ENCODE peak calls at places on chromosomes 7 and 10, in five cellular contexts. L is foreskin fibroblast, J is ascending aorta, Z is cardiac fibroblast, F is fibroblast of lung. X is an unnamed sample.

GRCh38 chr7:45511721-45512422 is 62.3 kb upstream of the ADCY1 start:
- DNase-seq in J (no peak), L (no peak), F (no peak), Z (no peak), X (no peak)

GRCh38 chr7:155810607-155811559 is 1.4 kb downstream of the SHH start:
- DNase-seq in F (no peak), J (no peak), Z (no peak), L (no peak), X (no peak)

GRCh38 chr7:29929018-29929807 is 60.4 kb downstream of the SCRN1 start:
- DNase-seq in L (no peak), J (no peak), Z (no peak), F (no peak), X (no peak)

GRCh38 chr7:137986252-137987010 is 15.5 kb downstream of the CREB3L2 start:
- DNase-seq in J (no peak), Z (peak; percentile 67), L (peak; percentile 92), F (peak; percentile 89), X (peak; percentile 96)

GRCh38 chr7:17408245-17408903 is 109.9 kb downstream of the AHR start:
- DNase-seq in F (peak; percentile 94), L (peak; percentile 97), Z (peak; percentile 97), J (peak; percentile 70), X (peak; percentile 98)

GRCh38 chr7:80635533-80635932 is 2.9 kb upstream of the CD36 start:
- DNase-seq in Z (peak; percentile 21), L (peak; percentile 79), J (no peak), F (peak; percentile 58), X (peak; percentile 49)

GRCh38 chr7:120858299-120858636 is 324 bp upstream of the TSPAN12 start:
- DNase-seq in L (no peak), F (no peak), Z (no peak), J (no peak), X (peak; percentile 7)

GRCh38 chr7:151061241-151062110 is 2.1 kb downstream of the SLC4A2 start:
- DNase-seq in J (no peak), L (no peak), Z (no peak), F (no peak), X (no peak)

GRCh38 chr7:155696747-155697146 is 52.3 kb downstream of the RBM33 start:
- DNase-seq in Z (no peak), F (no peak), J (no peak), L (no peak), X (no peak)

GRCh38 chr10:127464561-127464960 is 84.5 kb upstream of the NPS start:
- DNase-seq in F (no peak), Z (no peak), L (no peak), J (no peak), X (no peak)
- H3K4me3 ChIP-seq in F (no peak overlapping the region), Z (no peak overlapping the region), L (no peak overlapping the region), J (no peak overlapping the region), X (no peak overlapping the region)

GRCh38 chr10:32388258-32389027 is 41.5 kb upstream of the EPC1 start:
- DNase-seq in F (no peak), J (no peak), L (no peak), Z (no peak), X (no peak)
- TF ChIP-seq CTCF in F (no peak), J (no peak), L (no peak), Z (no peak), X (no peak)

DNA sequence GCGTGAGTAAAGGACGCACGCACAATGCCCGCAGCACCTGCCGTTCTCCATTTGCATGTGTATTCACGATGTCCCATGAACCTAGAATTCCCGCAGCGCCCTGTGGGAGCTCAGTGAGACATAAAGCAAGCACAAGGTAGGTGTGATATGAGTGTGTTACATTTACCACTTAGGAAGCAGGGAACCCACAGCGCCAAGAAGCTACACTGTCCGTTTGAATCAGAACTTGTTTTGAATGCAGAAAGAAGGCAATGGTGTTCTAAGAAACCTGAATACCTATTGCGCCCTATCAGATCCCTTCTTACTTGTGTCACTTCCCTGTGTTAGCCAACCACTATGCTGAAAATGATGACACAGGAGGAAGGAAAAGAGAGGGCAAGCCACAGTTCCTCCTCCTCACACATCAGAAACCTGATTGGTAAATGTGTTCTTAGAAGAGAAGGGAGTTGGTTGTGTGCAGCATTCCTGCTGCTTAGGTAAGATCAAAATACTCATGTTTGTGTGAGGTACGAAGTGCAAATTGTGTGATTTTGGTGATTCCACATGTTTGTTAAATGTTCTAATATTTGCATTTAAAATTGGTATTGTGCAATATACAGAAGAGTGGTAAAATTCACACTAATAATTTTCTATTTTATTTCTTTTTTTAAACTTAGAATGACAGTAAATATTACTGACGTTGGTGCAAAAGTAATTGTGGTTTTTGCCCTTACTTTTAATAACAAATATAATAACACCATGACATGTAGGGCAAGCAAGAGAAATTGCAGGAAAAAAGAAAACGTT is 185.4 kb downstream of the SEC23IP start:
- DNase-seq in Z (no peak), L (no peak), F (no peak), J (no peak), X (no peak)
- H3K4me3 ChIP-seq in Z (no peak overlapping the region), L (no peak overlapping the region), F (no peak overlapping the region), J (no peak overlapping the region), X (no peak overlapping the region)

GRCh38 chr10:96456296-96456840 is 57.4 kb downstream of the TLL2 start:
- DNase-seq in J (no peak), F (no peak), L (no peak), Z (no peak), X (no peak)

GRCh38 chr10:96457341-96457740 is 56.4 kb downstream of the TLL2 start:
- DNase-seq in F (no peak), J (no peak), L (no peak), Z (no peak), X (no peak)

GRCh38 chr10:96452494-96452893 is 61.2 kb downstream of the TLL2 start:
- DNase-seq in F (no peak), J (no peak), Z (no peak), L (no peak), X (no peak)

GRCh38 chr10:96450514-96451207 is 63.1 kb downstream of the TLL2 start:
- DNase-seq in F (no peak), J (no peak), Z (no peak), L (no peak), X (no peak)

GRCh38 chr10:96454184-96454583 is 59.5 kb downstream of the TLL2 start:
- DNase-seq in L (no peak), Z (no peak), J (no peak), F (no peak), X (no peak)
- TF ChIP-seq CTCF in L (no peak), Z (no peak), J (no peak), F (no peak), X (no peak)

DNA sequence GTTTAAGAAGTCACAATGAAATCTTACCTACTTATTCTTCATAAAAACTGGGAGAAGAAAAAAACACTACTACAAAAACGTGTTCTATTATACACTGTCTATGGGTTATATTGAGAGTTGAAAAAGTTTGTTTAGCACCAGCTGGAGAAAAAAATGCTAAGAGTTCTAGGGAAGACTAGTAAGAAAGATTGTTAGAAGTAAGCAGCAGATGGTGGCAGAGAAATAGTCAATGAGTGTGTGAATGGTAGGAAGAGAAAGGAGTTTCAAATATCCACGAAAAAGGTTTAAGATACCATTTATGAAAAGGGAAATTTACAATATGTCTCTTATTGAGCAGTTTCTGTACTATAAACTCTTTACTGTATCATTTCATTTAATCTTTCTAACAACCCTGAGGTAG is 124.7 kb downstream of the NRBF2 start:
- DNase-seq in F (no peak), Z (no peak), L (no peak), J (no peak), X (no peak)
- H3K4me3 ChIP-seq in F (no peak overlapping the region), Z (no peak overlapping the region), L (no peak overlapping the region), J (no peak overlapping the region), X (no peak overlapping the region)

GRCh38 chr7:129433823-129434171 is 435 bp upstream of the STRIP2 start:
- DNase-seq in J (no peak), L (no peak), Z (no peak), F (no peak), X (no peak)
- TF ChIP-seq CTCF in J (no peak), L (peak; percentile 3), Z (peak; percentile 13), F (peak; percentile 10), X (no peak)